ENCODE peak calls at places on chromosome 19, in seven cellular contexts. U is NT2/D1, N is SK-N-SH, B is HCT116, A is GM12878, X is H1, Y is HepG2. G is an unnamed sample.
A peak's percentile ranks its signal among the peaks of the same experiment; 100 is the strongest.

GRCh38 chr19:13492128-13492527 is 14.2 kb downstream of the CACNA1A start:
- DNase-seq in U (no peak), N (no peak), B (no peak), A (no peak), X (no peak), Y (no peak), G (no peak)

GRCh38 chr19:43476606-43477005 is 11.2 kb upstream of the LYPD3 start:
- DNase-seq in U (no peak), N (no peak), B (no peak), A (no peak), X (no peak), Y (no peak), G (no peak)

GRCh38 chr19:10333758-10334339 is 520 bp upstream of the RAVER1 start:
- DNase-seq in U (no peak), N (no peak), B (no peak), A (no peak), X (no peak), Y (no peak), G (no peak)

GRCh38 chr19:6772866-6773322 is 386 bp downstream of the VAV1 start:
- DNase-seq in U (no peak), N (no peak), B (no peak), A (no peak), X (no peak), Y (no peak), G (no peak)

GRCh38 chr19:35560271-35560670 is 3.2 kb downstream of the ATP4A start:
- DNase-seq in U (no peak), N (no peak), B (no peak), A (no peak), X (no peak), Y (no peak), G (no peak)

GRCh38 chr19:1133471-1133929 is 29.7 kb downstream of the GPX4 start:
- DNase-seq in U (no peak), N (peak; percentile 70), B (peak; percentile 34), A (peak; percentile 79), X (no peak), Y (no peak), G (peak; percentile 80)

GRCh38 chr19:45047188-45047797 is 8.4 kb downstream of the CLASRP start:
- DNase-seq in U (no peak), N (no peak), B (no peak), A (peak; percentile 34), X (no peak), Y (no peak), G (no peak)

GRCh38 chr19:2282062-2282861 is at the start of gene PEAK3:
- DNase-seq in U (no peak), N (peak; percentile 80), B (no peak), A (no peak), X (no peak), Y (no peak), G (peak; percentile 68)

GRCh38 chr19:13076787-13077186 is 25.9 kb downstream of the LYL1 start:
- DNase-seq in U (no peak), N (no peak), B (no peak), A (no peak), X (no peak), Y (no peak), G (no peak)

GRCh38 chr19:51375504-51376221 is 3.2 kb upstream of the NKG7 start:
- DNase-seq in U (no peak), N (no peak), B (no peak), A (peak; percentile 61), X (no peak), Y (no peak), G (no peak)

GRCh38 chr19:47321582-47321981 is 10.4 kb upstream of the C5AR2 start:
- DNase-seq in U (no peak), N (no peak), B (no peak), A (no peak), X (no peak), Y (no peak), G (no peak)

GRCh38 chr19:953501-954271 is 27.9 kb downstream of the ARID3A start:
- DNase-seq in U (no peak), N (no peak), B (no peak), A (no peak), X (no peak), Y (no peak), G (peak; percentile 46)

GRCh38 chr19:3785938-3786824 is at the start of gene MATK:
- DNase-seq in U (no peak), N (peak; percentile 69), B (no peak), A (no peak), X (no peak), Y (no peak), G (peak; percentile 76)

GRCh38 chr19:13262450-13262849 is 112.2 kb downstream of the IER2 start:
- DNase-seq in U (no peak), N (peak; percentile 66), B (no peak), A (no peak), X (no peak), Y (peak; percentile 38), G (peak; percentile 71)

GRCh38 chr19:47309038-47309437 is 623 bp upstream of the C5AR1 start:
- DNase-seq in U (no peak), N (no peak), B (no peak), A (no peak), X (no peak), Y (no peak), G (no peak)

GRCh38 chr19:29889702-29890101 is 52.3 kb upstream of the URI1 start:
- DNase-seq in U (no peak), N (no peak), B (no peak), A (no peak), X (no peak), Y (no peak), G (no peak)

GRCh38 chr19:38657633-38658222 is 10.3 kb downstream of the ACTN4 start:
- DNase-seq in U (no peak), N (no peak), B (peak; percentile 71), A (no peak), X (no peak), Y (no peak), G (no peak)

GRCh38 chr19:58054792-58055482 is 4.1 kb upstream of the ZNF135 start:
- DNase-seq in U (no peak), N (no peak), B (no peak), A (no peak), X (no peak), Y (no peak), G (no peak)

GRCh38 chr19:2629491-2630351 is 72.8 kb downstream of the GNG7 start:
- DNase-seq in U (no peak), N (no peak), B (no peak), A (no peak), X (no peak), Y (peak; percentile 58), G (no peak)

GRCh38 chr19:22286151-22286810 is at the start of gene ZNF729:
- DNase-seq in U (peak; percentile 93), N (no peak), B (no peak), A (no peak), X (no peak), Y (no peak), G (no peak)

GRCh38 chr19:47652285-47652684 is 43.4 kb downstream of the BICRA start:
- DNase-seq in U (no peak), N (no peak), B (no peak), A (no peak), X (no peak), Y (no peak), G (no peak)

GRCh38 chr19:43526884-43527859 is at the start of gene ETHE1:
- DNase-seq in U (no peak), N (peak; percentile 92), B (no peak), A (no peak), X (no peak), Y (peak; percentile 44), G (peak; percentile 90)

DNA sequence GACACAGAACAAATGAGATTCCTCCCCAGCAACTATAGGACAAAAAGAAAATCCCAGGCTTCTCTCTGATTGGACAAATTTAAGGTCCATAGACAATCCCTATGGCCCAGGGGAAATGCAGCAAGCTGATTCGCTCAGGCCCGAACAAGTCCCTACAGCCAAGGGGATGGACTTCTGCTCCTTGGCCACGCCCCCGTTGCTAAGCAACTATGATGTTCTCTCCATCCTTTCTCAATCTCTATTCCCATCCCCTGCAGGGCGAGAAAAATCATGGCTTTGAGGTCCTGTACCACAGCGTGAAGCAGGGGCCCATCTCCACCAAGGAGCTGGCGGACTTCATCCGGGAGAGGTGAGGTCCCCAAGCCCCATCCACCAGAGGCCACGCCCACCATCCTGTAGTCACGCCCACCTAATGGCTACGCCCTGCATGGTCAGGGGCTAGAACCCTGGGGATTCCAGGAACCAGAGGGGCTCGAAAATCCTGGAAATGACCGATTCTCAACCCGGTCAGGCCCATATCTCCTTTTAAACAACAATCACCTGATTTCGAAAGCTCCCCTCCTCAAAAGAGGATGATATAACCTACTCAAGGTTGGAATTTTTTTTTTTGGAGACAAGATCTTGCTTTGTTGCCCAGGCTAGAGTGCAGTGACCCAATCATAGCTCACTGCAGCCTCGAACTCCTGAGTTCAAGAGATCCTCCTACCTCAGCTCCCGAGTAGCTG is 11.4 kb downstream of the FCHO1 start:
- DNase-seq in U (no peak), N (peak; percentile 87), B (no peak), A (no peak), X (no peak), Y (peak; percentile 59), G (peak; percentile 90)
- TF ChIP-seq YY1 in U (no peak), N (no peak), B (no peak), A (no peak), X (peak; percentile 22), Y (no peak), G (no peak)

DNA sequence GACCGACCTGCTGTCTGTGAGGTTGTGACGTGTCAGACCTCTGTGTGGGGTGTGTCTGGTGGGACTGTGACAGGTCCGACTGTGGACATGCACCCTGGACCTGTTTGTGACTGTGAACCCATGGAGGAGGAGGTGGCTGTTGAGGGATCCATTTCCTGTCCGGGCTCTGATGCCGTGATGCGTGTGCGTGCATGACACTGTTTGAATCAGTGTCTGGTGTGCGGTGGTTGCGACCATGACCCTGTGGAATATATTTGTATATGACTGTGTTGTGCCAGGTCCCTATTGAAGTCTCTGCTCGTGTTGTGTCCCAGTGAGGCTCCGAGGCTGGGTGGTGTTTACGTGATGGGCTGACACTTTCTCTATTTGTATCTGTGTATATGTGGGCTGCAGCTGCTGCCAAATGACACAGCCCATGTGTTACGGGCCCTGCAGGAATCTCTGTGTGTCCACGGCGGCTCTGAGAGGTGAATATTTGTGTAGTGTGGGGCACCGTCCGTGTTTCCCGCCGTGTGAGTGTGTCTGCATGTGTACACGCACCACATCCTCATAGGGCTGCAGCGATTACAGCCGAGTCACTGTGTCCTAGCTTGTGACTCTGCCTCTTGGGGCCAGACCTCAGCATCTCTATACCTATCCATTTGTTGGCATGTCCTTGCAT is 18.3 kb downstream of the CCDC97 start:
- DNase-seq in U (no peak), N (no peak), B (no peak), A (no peak), X (no peak), Y (no peak), G (no peak)
- TF ChIP-seq YY1 in U (no peak), N (no peak), B (no peak), A (no peak), X (no peak), Y (no peak), G (no peak)

GRCh38 chr19:42271045-42271419 is 2.0 kb downstream of the CIC start:
- DNase-seq in U (no peak), N (no peak), B (no peak), A (no peak), X (no peak), Y (no peak), G (no peak)
- TF ChIP-seq YY1 in U (no peak), N (no peak), B (no peak), A (no peak), X (no peak), Y (no peak), G (no peak)

DNA sequence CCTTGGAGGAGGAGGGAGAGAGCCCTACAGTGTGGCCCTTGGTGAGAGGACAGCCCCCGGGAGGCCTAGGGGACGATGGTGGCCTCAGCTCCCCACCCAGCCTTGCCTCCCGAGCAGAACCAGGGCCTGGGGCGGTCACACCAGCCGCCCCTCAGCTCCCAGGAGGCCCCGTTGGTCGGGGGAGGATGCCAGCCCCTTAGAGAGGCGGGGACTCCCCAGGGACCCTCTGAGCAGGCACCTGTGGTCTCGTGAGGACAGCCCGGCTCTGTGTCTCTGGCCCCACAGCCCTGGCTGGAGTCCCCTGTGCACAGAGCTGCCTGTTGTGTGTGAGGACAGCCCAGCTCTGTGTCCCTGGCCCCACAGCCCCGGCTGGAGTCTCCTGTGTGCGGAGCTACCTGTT is 158.8 kb downstream of the KDM4B start:
- DNase-seq in U (no peak), N (no peak), B (no peak), A (no peak), X (no peak), Y (no peak), G (no peak)
- TF ChIP-seq YY1 in U (no peak), N (no peak), B (no peak), A (no peak), X (no peak), Y (no peak), G (no peak)

G was measured in K562.